ENCODE peak calls at places on chromosomes 6 and 20, in five cellular contexts. Z, T, P, K and F are unnamed samples.
A peak's percentile ranks its signal among the peaks of the same experiment; 100 is the strongest.

GRCh38 chr6:124823240-124824105 is 138.8 kb upstream of the RNF217 start:
- DNase-seq in Z (no peak), P (no peak), T (no peak), K (no peak), F (no peak)

GRCh38 chr20:48156951-48157700 is 371.8 kb upstream of the SULF2 start:
- DNase-seq in K (no peak), P (no peak), T (no peak), Z (no peak), F (no peak)

GRCh38 chr6:88985901-88986300 is 22.5 kb upstream of the RNGTT start:
- DNase-seq in T (no peak), Z (no peak), K (no peak), P (no peak), F (no peak)

GRCh38 chr20:1505871-1506270 is 14.7 kb upstream of the SIRPB2 start:
- DNase-seq in P (no peak), Z (no peak), K (no peak), T (no peak), F (no peak)

GRCh38 chr6:138030872-138031271 is 76.3 kb downstream of the PERP start:
- DNase-seq in T (no peak), K (no peak), Z (no peak), P (no peak), F (peak; percentile 35)

GRCh38 chr6:116568851-116569755 is 2.2 kb upstream of the RWDD1 start:
- DNase-seq in T (no peak), Z (peak; percentile 67), K (no peak), P (no peak), F (no peak)

GRCh38 chr6:74447013-74447412 is 751.0 kb downstream of the CD109 start:
- DNase-seq in P (peak; percentile 50), K (no peak), Z (no peak), T (no peak), F (no peak)

GRCh38 chr20:61220131-61220530 is 31.9 kb upstream of the CDH4 start:
- DNase-seq in Z (no peak), P (no peak), T (no peak), K (no peak), F (no peak)

GRCh38 chr20:60584221-60584620 is 626.0 kb downstream of the CDH26 start:
- DNase-seq in P (no peak), T (no peak), Z (no peak), K (no peak), F (no peak)

GRCh38 chr6:142958343-142958742 is 13.4 kb upstream of the HIVEP2 start:
- DNase-seq in K (peak; percentile 4), P (no peak), Z (no peak), T (no peak), F (no peak)

GRCh38 chr20:57953638-57954037 is 243.8 kb upstream of the PMEPA1 start:
- DNase-seq in Z (peak; percentile 80), P (peak; percentile 51), K (peak; percentile 72), T (no peak), F (no peak)

GRCh38 chr20:58994390-58995159 is 12.5 kb downstream of the CTSZ start:
- DNase-seq in Z (no peak), K (no peak), P (no peak), T (no peak), F (no peak)

GRCh38 chr6:125293587-125293986 is 8.2 kb downstream of the HDDC2 start:
- DNase-seq in Z (no peak), T (no peak), K (no peak), P (no peak), F (no peak)

GRCh38 chr20:57329608-57330221 is at the start of gene SPO11:
- DNase-seq in K (no peak), Z (peak; percentile 92), P (no peak), T (no peak), F (no peak)

GRCh38 chr6:166774770-166775169 is 147.7 kb upstream of the RPS6KA2 start:
- DNase-seq in P (no peak), T (no peak), Z (no peak), K (no peak), F (no peak)

GRCh38 chr20:45343445-45343866 is 4.8 kb downstream of the SDC4 start:
- DNase-seq in T (no peak), K (no peak), Z (no peak), P (no peak), F (peak; percentile 35)

GRCh38 chr20:297925-298754 is 770 bp downstream of the ZCCHC3 start:
- DNase-seq in P (peak; percentile 47), Z (peak; percentile 74), K (peak; percentile 59), T (peak; percentile 56), F (peak; percentile 77)

GRCh38 chr6:149508485-149508884 is 23.7 kb upstream of the ZC3H12D start:
- DNase-seq in Z (no peak), P (no peak), T (no peak), K (peak; percentile 33), F (no peak)

GRCh38 chr20:46057856-46058655 is 29.0 kb downstream of the SLC12A5 start:
- DNase-seq in K (peak; percentile 10), T (no peak), P (peak; percentile 34), Z (no peak), F (no peak)

GRCh38 chr6:108526739-108527174 is 34.0 kb upstream of the FOXO3 start:
- DNase-seq in T (peak; percentile 48), K (peak; percentile 15), P (peak; percentile 6), Z (peak; percentile 69), F (peak; percentile 67)

GRCh38 chr20:31704225-31705119 is 18.2 kb downstream of the BCL2L1 start:
- DNase-seq in T (peak; percentile 75), Z (no peak), P (peak; percentile 52), K (peak; percentile 85), F (no peak)

GRCh38 chr6:35360349-35361138 is 18.2 kb downstream of the PPARD start:
- DNase-seq in K (peak; percentile 69), Z (peak; percentile 36), T (peak; percentile 19), P (no peak), F (no peak)

GRCh38 chr20:36461600-36462439 is 79.5 kb upstream of the MYL9 start:
- DNase-seq in P (peak; percentile 38), T (peak; percentile 33), Z (peak; percentile 69), K (no peak), F (peak; percentile 71)

GRCh38 chr6:43809417-43810305 is 39.6 kb downstream of the VEGFA start:
- DNase-seq in K (peak; percentile 77), P (peak; percentile 85), Z (peak; percentile 60), T (peak; percentile 37), F (peak; percentile 21)

GRCh38 chr6:73086726-73087125 is 138.6 kb downstream of the KHDC1L start:
- DNase-seq in Z (no peak), T (no peak), K (no peak), P (no peak), F (no peak)

GRCh38 chr6:47180633-47181032 is 129.1 kb downstream of the TNFRSF21 start:
- DNase-seq in K (no peak), T (peak; percentile 24), P (peak; percentile 80), Z (no peak), F (no peak)

GRCh38 chr20:1160991-1161390 is 23.8 kb downstream of the TMEM74B start:
- DNase-seq in P (no peak), Z (no peak), T (no peak), K (no peak), F (no peak)

GRCh38 chr6:43759926-43760798 is 9.8 kb upstream of the VEGFA start:
- DNase-seq in P (no peak), K (no peak), Z (no peak), T (no peak), F (no peak)

GRCh38 chr6:156163311-156163710 is 613.9 kb upstream of the ARID1B start:
- DNase-seq in T (no peak), K (no peak), Z (no peak), P (no peak), F (no peak)